ENCODE peak calls at places on chromosomes 11 and 22, in seven cellular contexts. One of them, this sample, is unnamed.

GRCh38 chr22:47406896-47407295 is 644.4 kb downstream of the TBC1D22A start:
- DNase-seq in HepG2: no peak
- DNase-seq in coronary artery: peak; percentile 33
- DNase-seq in endothelial cell of umbilical vein: no peak
- DNase-seq in kidney: peak; percentile 18
- DNase-seq in A549: no peak
- DNase-seq in NT2/D1: no peak
- DNase-seq in this sample: no peak

GRCh38 chr11:72758690-72759389 is 6.6 kb upstream of the ARAP1 start:
- DNase-seq in kidney: peak; percentile 90
- DNase-seq in A549: no peak
- DNase-seq in coronary artery: no peak
- DNase-seq in NT2/D1: no peak
- DNase-seq in endothelial cell of umbilical vein: no peak
- DNase-seq in HepG2: no peak
- DNase-seq in this sample: no peak

GRCh38 chr11:12725047-12725862 is 51.0 kb downstream of the TEAD1 start:
- DNase-seq in kidney: no peak
- DNase-seq in coronary artery: no peak
- DNase-seq in HepG2: no peak
- DNase-seq in endothelial cell of umbilical vein: peak; percentile 74
- DNase-seq in NT2/D1: no peak
- DNase-seq in A549: no peak
- DNase-seq in this sample: no peak

GRCh38 chr22:24325105-24325757 is 54.6 kb downstream of the SPECC1L start:
- DNase-seq in A549: peak; percentile 16
- DNase-seq in HepG2: peak; percentile 49
- DNase-seq in endothelial cell of umbilical vein: peak; percentile 87
- DNase-seq in NT2/D1: peak; percentile 9
- DNase-seq in kidney: no peak
- DNase-seq in coronary artery: no peak
- DNase-seq in this sample: peak; percentile 22

GRCh38 chr11:60125962-60126585 is 37.6 kb downstream of the MS4A2 start:
- DNase-seq in kidney: no peak
- DNase-seq in endothelial cell of umbilical vein: peak; percentile 36
- DNase-seq in A549: no peak
- DNase-seq in NT2/D1: no peak
- DNase-seq in coronary artery: no peak
- DNase-seq in HepG2: peak; percentile 43
- DNase-seq in this sample: no peak

GRCh38 chr11:120532511-120533196 is 21.1 kb downstream of the GRIK4 start:
- DNase-seq in NT2/D1: no peak
- DNase-seq in coronary artery: no peak
- DNase-seq in endothelial cell of umbilical vein: no peak
- DNase-seq in A549: no peak
- DNase-seq in HepG2: peak; percentile 63
- DNase-seq in kidney: no peak
- DNase-seq in this sample: no peak

GRCh38 chr11:117663389-117663788 is 133.6 kb downstream of the DSCAML1 start:
- DNase-seq in A549: no peak
- DNase-seq in coronary artery: no peak
- DNase-seq in kidney: no peak
- DNase-seq in NT2/D1: no peak
- DNase-seq in endothelial cell of umbilical vein: no peak
- DNase-seq in HepG2: no peak
- DNase-seq in this sample: no peak

GRCh38 chr22:37674951-37675929 is at the start of gene LGALS1:
- DNase-seq in coronary artery: peak; percentile 99
- DNase-seq in HepG2: peak; percentile 81
- DNase-seq in A549: peak; percentile 65
- DNase-seq in endothelial cell of umbilical vein: peak; percentile 86
- DNase-seq in kidney: peak; percentile 99
- DNase-seq in NT2/D1: no peak
- DNase-seq in this sample: no peak

GRCh38 chr11:19808076-19808911 is 95.7 kb downstream of the NAV2 start:
- DNase-seq in NT2/D1: no peak
- DNase-seq in endothelial cell of umbilical vein: peak; percentile 31
- DNase-seq in coronary artery: no peak
- DNase-seq in kidney: no peak
- DNase-seq in A549: no peak
- DNase-seq in HepG2: no peak
- DNase-seq in this sample: no peak

DNA sequence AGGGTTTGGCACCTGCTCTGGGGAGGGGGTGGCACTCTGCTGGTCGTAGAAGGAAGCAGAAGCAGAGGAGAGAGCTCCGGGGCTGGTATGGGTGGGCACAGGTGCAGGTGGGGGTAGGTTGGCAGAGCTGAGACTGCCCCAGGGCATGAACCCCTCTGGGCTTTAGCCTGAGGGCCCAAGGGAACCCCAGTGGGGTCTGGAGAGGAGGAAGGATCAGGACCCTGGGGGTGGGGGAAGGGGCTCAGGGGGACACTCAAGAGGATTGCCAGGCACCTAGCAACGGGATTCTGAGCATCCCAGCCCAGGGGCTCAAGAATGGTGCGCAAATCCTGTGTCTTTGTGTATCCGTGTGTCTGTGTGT is 6.3 kb downstream of the ALDH3B2 start:
- DNase-seq in A549: no peak
- DNase-seq in kidney: no peak
- DNase-seq in HepG2: no peak
- DNase-seq in endothelial cell of umbilical vein: no peak
- DNase-seq in coronary artery: no peak
- DNase-seq in NT2/D1: no peak
- DNase-seq in this sample: no peak
- H3K4me3 ChIP-seq in A549: no peak overlapping the region
- H3K4me3 ChIP-seq in kidney: no peak overlapping the region
- H3K4me3 ChIP-seq in HepG2: no peak overlapping the region
- H3K4me3 ChIP-seq in endothelial cell of umbilical vein: no peak overlapping the region
- H3K4me3 ChIP-seq in coronary artery: no peak overlapping the region
- H3K4me3 ChIP-seq in NT2/D1: no peak overlapping the region
- H3K4me3 ChIP-seq in this sample: no peak overlapping the region

GRCh38 chr11:3169952-3170755 is 5.0 kb upstream of the OSBPL5 start:
- DNase-seq in coronary artery: no peak
- DNase-seq in NT2/D1: no peak
- DNase-seq in HepG2: no peak
- DNase-seq in kidney: peak; percentile 73
- DNase-seq in A549: no peak
- DNase-seq in endothelial cell of umbilical vein: no peak
- DNase-seq in this sample: no peak
- H3K4me3 ChIP-seq in coronary artery: peak overlapping the region; percentile 69
- H3K4me3 ChIP-seq in NT2/D1: no peak overlapping the region
- H3K4me3 ChIP-seq in HepG2: no peak overlapping the region
- H3K4me3 ChIP-seq in kidney: peak overlapping the region; percentile 57
- H3K4me3 ChIP-seq in A549: no peak overlapping the region
- H3K4me3 ChIP-seq in endothelial cell of umbilical vein: no peak overlapping the region
- H3K4me3 ChIP-seq in this sample: no peak overlapping the region

DNA sequence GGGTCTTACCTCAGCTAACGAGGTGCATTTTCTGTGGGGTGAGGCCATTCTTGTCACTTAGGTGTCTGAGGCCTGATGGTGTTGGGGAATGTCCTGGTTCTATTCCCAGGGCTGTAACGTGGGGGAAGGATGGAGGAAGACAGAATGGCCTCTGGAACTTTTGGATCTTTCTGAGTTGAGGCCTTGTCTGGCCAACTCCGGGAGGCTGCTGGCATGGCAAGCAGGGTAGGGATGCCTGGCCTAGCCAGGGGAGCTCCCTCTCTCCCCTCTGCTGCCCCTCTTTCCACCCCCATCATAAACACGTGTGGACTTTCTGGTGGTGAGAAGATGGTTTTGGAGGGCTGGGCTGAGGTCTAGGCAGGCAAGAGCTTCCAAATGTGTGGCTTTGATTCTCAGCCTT is 30.7 kb downstream of the ZBTB16 start:
- DNase-seq in kidney: no peak
- DNase-seq in A549: no peak
- DNase-seq in coronary artery: peak; percentile 64
- DNase-seq in HepG2: no peak
- DNase-seq in endothelial cell of umbilical vein: no peak
- DNase-seq in NT2/D1: no peak
- DNase-seq in this sample: no peak
- H3K4me3 ChIP-seq in kidney: no peak overlapping the region
- H3K4me3 ChIP-seq in A549: no peak overlapping the region
- H3K4me3 ChIP-seq in coronary artery: peak overlapping the region; percentile 52
- H3K4me3 ChIP-seq in HepG2: no peak overlapping the region
- H3K4me3 ChIP-seq in endothelial cell of umbilical vein: no peak overlapping the region
- H3K4me3 ChIP-seq in NT2/D1: no peak overlapping the region
- H3K4me3 ChIP-seq in this sample: no peak overlapping the region

GRCh38 chr22:42933783-42934144 is 76.7 kb upstream of the ARFGAP3 start:
- DNase-seq in coronary artery: no peak
- DNase-seq in kidney: no peak
- DNase-seq in endothelial cell of umbilical vein: peak; percentile 95
- DNase-seq in HepG2: peak; percentile 33
- DNase-seq in NT2/D1: no peak
- DNase-seq in A549: peak; percentile 43
- DNase-seq in this sample: no peak
- H3K4me3 ChIP-seq in coronary artery: peak overlapping the region; percentile 66
- H3K4me3 ChIP-seq in kidney: no peak overlapping the region
- H3K4me3 ChIP-seq in endothelial cell of umbilical vein: no peak overlapping the region
- H3K4me3 ChIP-seq in HepG2: no peak overlapping the region
- H3K4me3 ChIP-seq in NT2/D1: no peak overlapping the region
- H3K4me3 ChIP-seq in A549: no peak overlapping the region
- H3K4me3 ChIP-seq in this sample: no peak overlapping the region

This sample was measured in SK-N-MC.